ENCODE peak calls at places on chromosome 12, in ten cellular contexts. F is GM13977; R is BJ; A is type B pancreatic cell; T is progenitor cell of endocrine pancreas; H is GM10248; O is upper lobe of right lung; C is GM20000; P is uterus; X is activated CD8-positive, alpha-beta T cell treated with anti-CD3 and anti-CD28 coated beads for 36 hours. W is an unnamed sample.

GRCh38 chr12:60197589-60197988 is 601.8 kb downstream of the SLC16A7 start:
- DNase-seq in F (no peak), R (no peak), A (no peak), T (no peak), H (no peak), O (no peak), C (no peak), P (no peak), X (no peak), W (no peak)

GRCh38 chr12:65748332-65748731 is 76.0 kb upstream of the HMGA2 start:
- DNase-seq in F (no peak), R (no peak), A (no peak), T (no peak), H (no peak), O (no peak), C (no peak), P (no peak), X (no peak), W (no peak)

GRCh38 chr12:78898416-78898815 is 33.8 kb downstream of the SYT1 start:
- DNase-seq in F (no peak), R (no peak), A (no peak), T (no peak), H (no peak), O (no peak), C (no peak), P (peak; percentile 43), X (no peak), W (peak; percentile 35)

GRCh38 chr12:32331133-32331532 is 68.2 kb upstream of the FGD4 start:
- DNase-seq in F (no peak), R (no peak), A (no peak), T (no peak), H (no peak), O (no peak), C (no peak), P (no peak), X (no peak), W (no peak)

GRCh38 chr12:583251-583869 is 79.9 kb downstream of the NINJ2 start:
- DNase-seq in F (no peak), R (no peak), A (no peak), T (no peak), H (no peak), O (no peak), C (no peak), P (no peak), X (no peak), W (no peak)

GRCh38 chr12:76085159-76085868 is 829 bp upstream of the NAP1L1 start:
- DNase-seq in F (peak; percentile 69), R (no peak), A (no peak), T (no peak), H (peak; percentile 10), O (no peak), C (peak; percentile 13), P (no peak), X (peak; percentile 77), W (no peak)

GRCh38 chr12:85803923-85804322 is 32.3 kb downstream of the RASSF9 start:
- DNase-seq in F (no peak), R (no peak), A (no peak), T (no peak), H (no peak), O (no peak), C (no peak), P (no peak), X (no peak), W (no peak)

GRCh38 chr12:132761032-132761910 is at the start of gene ANKLE2:
- DNase-seq in F (peak; percentile 85), R (no peak), A (no peak), T (peak; percentile 40), H (peak; percentile 81), O (peak; percentile 81), C (peak; percentile 90), P (peak; percentile 36), X (peak; percentile 86), W (peak; percentile 63)

GRCh38 chr12:107818984-107819383 is 44.5 kb downstream of the ASCL4 start:
- DNase-seq in F (no peak), R (peak; percentile 31), A (no peak), T (no peak), H (no peak), O (no peak), C (no peak), P (no peak), X (no peak), W (no peak)

GRCh38 chr12:53212931-53213330 is 5.9 kb upstream of the ITGB7 start:
- DNase-seq in F (no peak), R (no peak), A (no peak), T (no peak), H (no peak), O (no peak), C (no peak), P (no peak), X (no peak), W (no peak)

GRCh38 chr12:58378038-58378437 is 436.7 kb downstream of the ATP23 start:
- DNase-seq in F (no peak), R (no peak), A (no peak), T (no peak), H (no peak), O (no peak), C (no peak), P (no peak), X (no peak), W (no peak)

GRCh38 chr12:31876568-31877424 is 82.4 kb upstream of the RESF1 start:
- DNase-seq in F (no peak), R (no peak), A (no peak), T (no peak), H (no peak), O (no peak), C (no peak), P (no peak), X (no peak), W (no peak)

GRCh38 chr12:53599579-53599978 is 26.6 kb downstream of the ATF7 start:
- DNase-seq in F (no peak), R (no peak), A (no peak), T (no peak), H (no peak), O (no peak), C (no peak), P (no peak), X (no peak), W (no peak)

GRCh38 chr12:108324678-108325358 is 14.3 kb downstream of the CMKLR1 start:
- DNase-seq in F (no peak), R (no peak), A (no peak), T (no peak), H (no peak), O (no peak), C (no peak), P (no peak), X (no peak), W (no peak)

GRCh38 chr12:2833327-2833726 is 1.5 kb downstream of the NRIP2 start:
- DNase-seq in F (no peak), R (no peak), A (no peak), T (no peak), H (no peak), O (no peak), C (no peak), P (no peak), X (no peak), W (no peak)
- TF ChIP-seq CTCF in F (no peak), R (no peak), A (no peak), T (no peak), H (no peak), O (no peak), C (no peak), P (no peak), X (no peak), W (no peak)

GRCh38 chr12:49537709-49538601 is 875 bp upstream of the KCNH3 start:
- DNase-seq in F (peak; percentile 57), R (no peak), A (no peak), T (no peak), H (no peak), O (peak; percentile 71), C (peak; percentile 60), P (no peak), X (peak; percentile 49), W (peak; percentile 47)
- TF ChIP-seq CTCF in F (no peak), R (no peak), A (no peak), T (peak; percentile 32), H (peak; percentile 18), O (no peak), C (peak; percentile 10), P (no peak), X (no peak), W (no peak)

GRCh38 chr12:93766371-93766770 is 89.2 kb downstream of the CRADD start:
- DNase-seq in F (no peak), R (no peak), A (no peak), T (no peak), H (no peak), O (no peak), C (no peak), P (no peak), X (no peak), W (no peak)
- TF ChIP-seq CTCF in F (no peak), R (no peak), A (no peak), T (no peak), H (no peak), O (no peak), C (no peak), P (no peak), X (no peak), W (no peak)

GRCh38 chr12:45235087-45236025 is 19.5 kb downstream of the ANO6 start:
- DNase-seq in F (no peak), R (no peak), A (no peak), T (no peak), H (no peak), O (no peak), C (no peak), P (peak; percentile 43), X (no peak), W (no peak)

GRCh38 chr12:45232146-45232731 is 16.3 kb downstream of the ANO6 start:
- DNase-seq in F (no peak), R (no peak), A (no peak), T (no peak), H (no peak), O (no peak), C (no peak), P (no peak), X (no peak), W (no peak)

GRCh38 chr12:45232771-45233372 is 17.0 kb downstream of the ANO6 start:
- DNase-seq in F (no peak), R (peak; percentile 83), A (no peak), T (no peak), H (peak; percentile 25), O (no peak), C (no peak), P (peak; percentile 54), X (peak; percentile 44), W (no peak)

GRCh38 chr12:45231515-45232145 is 15.7 kb downstream of the ANO6 start:
- DNase-seq in F (no peak), R (peak; percentile 69), A (no peak), T (no peak), H (no peak), O (no peak), C (no peak), P (no peak), X (no peak), W (no peak)

DNA sequence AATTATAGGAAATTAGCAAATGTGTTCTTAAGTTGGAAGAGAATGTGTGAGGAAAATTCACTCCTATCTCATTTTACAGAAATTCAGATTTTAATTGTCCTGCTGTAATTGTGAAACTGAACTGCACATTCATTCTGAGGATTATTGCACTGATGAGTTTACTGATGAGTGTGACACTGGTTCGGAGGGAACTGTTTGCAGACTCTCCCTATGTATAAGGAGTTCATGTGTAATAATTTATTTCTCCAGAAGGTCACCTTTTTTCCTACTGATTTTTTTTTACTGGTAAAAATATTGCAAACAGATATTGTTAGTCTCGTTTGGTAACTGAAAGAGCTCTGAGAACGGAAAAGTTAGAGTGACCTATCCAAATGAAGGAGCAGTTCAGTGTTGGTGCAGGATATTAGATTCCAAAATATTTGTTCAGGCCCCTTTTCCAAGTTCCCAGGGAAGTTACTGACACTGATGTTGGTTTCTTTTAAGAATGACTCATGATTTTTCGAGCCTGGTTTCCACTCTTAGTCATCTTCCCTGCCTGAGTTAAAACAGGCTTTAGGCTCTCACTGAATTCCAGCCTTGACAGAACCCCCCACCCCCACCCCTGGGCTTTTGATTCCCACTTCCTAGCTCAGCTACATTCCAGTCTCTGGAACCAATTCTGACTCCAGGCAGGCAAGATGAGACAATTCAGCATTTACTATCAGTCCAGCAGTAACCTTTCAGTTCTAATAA is 18.4 kb downstream of the ANO6 start:
- DNase-seq in F (no peak), R (peak; percentile 95), A (no peak), T (no peak), H (no peak), O (no peak), C (no peak), P (peak; percentile 58), X (no peak), W (no peak)
- TF ChIP-seq CTCF in F (no peak), R (no peak), A (peak; percentile 30), T (no peak), H (no peak), O (no peak), C (no peak), P (no peak), X (no peak), W (no peak)

W was measured in glutamatergic neuron.